ENCODE peak calls at places on chromosome 3, in seven cellular contexts. P, E, L, F, W, Z and J are unnamed samples.

GRCh38 chr3:16545413-16546185 is 32.1 kb upstream of the RFTN1 start:
- DNase-seq in E (no peak), Z (no peak), W (no peak), L (peak; percentile 55), F (no peak), P (no peak), J (no peak)

GRCh38 chr3:30649572-30650310 is 43.3 kb downstream of the TGFBR2 start:
- DNase-seq in E (no peak), Z (no peak), W (no peak), F (no peak), L (no peak), P (no peak), J (no peak)

GRCh38 chr3:42659451-42660130 is 6.1 kb downstream of the ZBTB47 start:
- DNase-seq in W (no peak), F (no peak), L (no peak), P (no peak), E (no peak), Z (no peak), J (no peak)

GRCh38 chr3:194971009-194971408 is 285.3 kb downstream of the FAM43A start:
- DNase-seq in Z (no peak), E (no peak), F (no peak), P (no peak), W (no peak), L (no peak), J (no peak)

GRCh38 chr3:184039414-184039813 is 7.9 kb downstream of the HTR3D start:
- DNase-seq in F (no peak), L (no peak), W (no peak), E (no peak), Z (no peak), P (no peak), J (no peak)

GRCh38 chr3:44984335-44984734 is 8.3 kb downstream of the EXOSC7 start:
- DNase-seq in W (no peak), L (no peak), F (no peak), E (no peak), P (no peak), Z (no peak), J (no peak)

GRCh38 chr3:193788189-193788946 is 195.4 kb downstream of the OPA1 start:
- DNase-seq in E (no peak), Z (peak; percentile 17), L (peak; percentile 76), P (no peak), F (peak; percentile 63), W (peak; percentile 65), J (no peak)

GRCh38 chr3:185737740-185738680 is 86.8 kb downstream of the IGF2BP2 start:
- DNase-seq in L (no peak), E (no peak), W (no peak), F (no peak), P (no peak), Z (no peak), J (no peak)

GRCh38 chr3:62875103-62876002 is at the start of gene CADPS:
- DNase-seq in W (no peak), P (no peak), L (peak; percentile 7), F (no peak), Z (no peak), E (no peak), J (no peak)

GRCh38 chr3:196997311-196997710 is 28.7 kb upstream of the PIGZ start:
- DNase-seq in E (no peak), F (no peak), Z (no peak), W (no peak), L (no peak), P (no peak), J (no peak)

GRCh38 chr3:174862101-174862500 is 3.0 kb downstream of the NAALADL2 start:
- DNase-seq in E (no peak), L (no peak), W (peak; percentile 47), F (no peak), Z (no peak), P (no peak), J (no peak)

GRCh38 chr3:31114929-31115283 is 220.4 kb upstream of the GADL1 start:
- DNase-seq in F (no peak), Z (no peak), W (peak; percentile 14), E (no peak), L (no peak), P (no peak), J (no peak)

GRCh38 chr3:189363856-189364255 is 192.1 kb downstream of the TPRG1 start:
- DNase-seq in W (peak; percentile 23), F (no peak), P (no peak), L (peak; percentile 5), Z (no peak), E (no peak), J (no peak)

GRCh38 chr3:105304487-105304886 is 62.2 kb upstream of the ALCAM start:
- DNase-seq in E (no peak), Z (no peak), L (no peak), W (peak; percentile 52), F (no peak), P (no peak), J (no peak)

GRCh38 chr3:5013021-5013906 is 34.0 kb downstream of the BHLHE40 start:
- DNase-seq in L (no peak), W (peak; percentile 89), F (no peak), P (no peak), Z (no peak), E (no peak), J (no peak)

GRCh38 chr3:188099907-188100306 is 54.0 kb upstream of the LPP start:
- DNase-seq in Z (no peak), L (no peak), F (no peak), E (no peak), P (no peak), W (no peak), J (no peak)

GRCh38 chr3:187963677-187964385 is 190.1 kb upstream of the LPP start:
- DNase-seq in P (no peak), W (no peak), L (peak; percentile 39), E (no peak), Z (no peak), F (no peak), J (no peak)

GRCh38 chr3:52405066-52405465 is 39.8 kb downstream of the SEMA3G start:
- DNase-seq in F (no peak), L (no peak), Z (no peak), E (no peak), W (no peak), P (no peak), J (no peak)

GRCh38 chr3:129857899-129858298 is 35.6 kb downstream of the TMCC1 start:
- DNase-seq in Z (no peak), W (no peak), F (no peak), E (no peak), L (no peak), P (no peak), J (no peak)

GRCh38 chr3:171829841-171830559 is 13.1 kb upstream of the TMEM212 start:
- DNase-seq in W (peak; percentile 89), L (peak; percentile 87), F (peak; percentile 75), Z (no peak), E (no peak), P (no peak), J (no peak)

GRCh38 chr3:128068156-128068620 is 16.0 kb downstream of the SEC61A1 start:
- DNase-seq in Z (no peak), F (no peak), W (peak; percentile 64), L (no peak), P (peak; percentile 13), E (no peak), J (no peak)

GRCh38 chr3:151101270-151101954 is 15.9 kb downstream of the MED12L start:
- DNase-seq in F (no peak), L (peak; percentile 8), Z (no peak), E (no peak), W (no peak), P (no peak), J (no peak)